ENCODE peak calls at places on chromosomes 4 and X, in six cellular contexts. S, H, J, O, U and Z are unnamed samples.

GRCh38 chr4:186839122-186840037 is 115.7 kb upstream of the FAT1 start:
- DNase-seq in O (no peak), H (no peak), J (peak), S (no peak), U (peak), Z (peak)

GRCh38 chrX:69616520-69617203 is 749 bp downstream of the EDA start:
- DNase-seq in O (peak), U (no peak), H (no peak), J (no peak), S (peak), Z (peak)

GRCh38 chrX:119638725-119639471 is 32.7 kb upstream of the NKRF start:
- DNase-seq in S (no peak), J (no peak), O (no peak), U (peak), H (peak), Z (peak)

GRCh38 chr4:110188113-110188512 is 10.3 kb downstream of the ELOVL6 start:
- DNase-seq in J (no peak), S (no peak), U (no peak), H (no peak), O (no peak), Z (no peak)

GRCh38 chrX:68249401-68249831 is 183.9 kb downstream of the OPHN1 start:
- DNase-seq in J (no peak), U (no peak), S (no peak), O (peak), H (no peak), Z (no peak)

GRCh38 chr4:7824218-7824617 is 115.4 kb downstream of the AFAP1 start:
- DNase-seq in S (no peak), O (no peak), H (no peak), U (no peak), J (no peak), Z (no peak)

GRCh38 chrX:41092776-41093175 is 7.5 kb downstream of the USP9X start:
- DNase-seq in S (no peak), H (no peak), O (no peak), J (no peak), U (no peak), Z (no peak)

GRCh38 chrX:132041016-132041415 is 17.9 kb downstream of the STK26 start:
- DNase-seq in U (peak), H (peak), J (peak), O (no peak), S (no peak), Z (peak)

GRCh38 chrX:2664497-2664896 is 26.6 kb upstream of the CD99 start:
- DNase-seq in H (no peak), U (no peak), O (peak), S (peak), J (peak), Z (no peak)

GRCh38 chr4:8079916-8080753 is 78.5 kb downstream of the ABLIM2 start:
- DNase-seq in H (no peak), S (no peak), O (peak), U (no peak), J (no peak), Z (no peak)

GRCh38 chr4:30717208-30718020 is 2.8 kb upstream of the PCDH7 start:
- DNase-seq in U (peak), H (no peak), S (peak), O (peak), J (peak), Z (peak)

GRCh38 chrX:10945463-10945862 is 165.7 kb upstream of the HCCS start:
- DNase-seq in H (no peak), U (peak), S (no peak), O (no peak), J (peak), Z (peak)

GRCh38 chrX:76428243-76429130 is 977 bp downstream of the MAGEE1 start:
- DNase-seq in J (no peak), O (no peak), H (no peak), U (no peak), S (peak), Z (no peak)

GRCh38 chr4:85681194-85681803 is 206.3 kb downstream of the ARHGAP24 start:
- DNase-seq in J (peak), H (peak), U (peak), O (no peak), S (peak), Z (peak)

GRCh38 chrX:136608295-136608933 is 39.5 kb upstream of the CD40LG start:
- DNase-seq in O (peak), J (peak), S (peak), H (no peak), U (peak), Z (peak)

GRCh38 chrX:74346124-74346523 is 42.1 kb downstream of the ZCCHC13 start:
- DNase-seq in J (no peak), S (no peak), H (no peak), U (no peak), O (no peak), Z (no peak)

GRCh38 chr4:32140636-32141035 is 1420.5 kb downstream of the PCDH7 start:
- DNase-seq in S (no peak), H (peak), U (peak), J (peak), O (no peak), Z (peak)

GRCh38 chr4:165584916-165585315 is 206.1 kb downstream of the CPE start:
- DNase-seq in H (no peak), U (no peak), O (no peak), S (no peak), J (no peak), Z (no peak)

GRCh38 chrX:12997898-12998687 is 23.2 kb downstream of the TMSB4X start:
- DNase-seq in H (no peak), S (no peak), U (no peak), J (no peak), O (no peak), Z (no peak)

GRCh38 chr4:186029731-186030421 is 39.1 kb upstream of the TLR3 start:
- DNase-seq in S (peak), U (peak), O (peak), H (no peak), J (peak), Z (peak)

GRCh38 chr4:71188197-71188625 is 150.6 kb upstream of the SLC4A4 start:
- DNase-seq in H (no peak), O (no peak), S (peak), U (no peak), J (no peak), Z (no peak)
- TF ChIP-seq CTCF in H (peak), O (no peak), S (no peak), U (no peak), J (no peak), Z (no peak)

GRCh38 chr4:87069037-87069742 is 134.4 kb downstream of the AFF1 start:
- DNase-seq in H (no peak), O (no peak), J (no peak), U (no peak), S (no peak), Z (no peak)

GRCh38 chr4:87071401-87071800 is 136.6 kb downstream of the AFF1 start:
- DNase-seq in J (no peak), S (peak), O (no peak), H (no peak), U (no peak), Z (no peak)

GRCh38 chr4:87066403-87067119 is 131.8 kb downstream of the AFF1 start:
- DNase-seq in S (no peak), H (no peak), U (no peak), O (no peak), J (no peak), Z (no peak)

GRCh38 chr4:87067120-87067885 is 132.5 kb downstream of the AFF1 start:
- DNase-seq in J (peak), O (no peak), U (no peak), H (no peak), S (no peak), Z (no peak)

DNA sequence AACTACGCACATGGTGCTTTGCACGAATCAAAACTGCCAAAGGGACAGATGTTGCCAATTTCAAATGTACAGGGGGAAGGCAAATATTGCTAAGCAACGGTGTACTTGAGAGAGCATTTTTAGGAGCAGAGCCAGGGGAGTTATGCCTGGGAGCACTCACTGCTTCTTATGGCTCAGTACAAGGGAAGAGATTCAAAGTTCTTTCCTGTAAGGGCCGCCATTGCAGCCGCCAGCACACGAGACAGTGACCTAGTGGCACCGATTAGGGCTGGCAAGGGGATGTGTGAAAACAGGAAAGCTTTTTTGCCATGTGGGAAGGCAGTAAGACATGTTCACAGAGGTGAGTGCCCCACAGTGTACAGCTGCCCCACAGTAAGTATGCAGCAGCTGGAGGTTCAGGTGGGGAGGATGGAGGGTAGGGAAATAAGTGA is 133.8 kb downstream of the AFF1 start:
- DNase-seq in O (no peak), H (no peak), J (no peak), S (no peak), U (no peak), Z (no peak)
- H3K4me3 ChIP-seq in O (peak), H (no peak), J (no peak), S (no peak), U (no peak), Z (no peak)

GRCh38 chr4:6761540-6762243 is 20.8 kb upstream of the KIAA0232 start:
- DNase-seq in H (no peak), S (no peak), U (no peak), O (no peak), J (no peak), Z (no peak)

GRCh38 chr4:6764976-6765620 is 17.4 kb upstream of the KIAA0232 start:
- DNase-seq in O (no peak), H (no peak), U (no peak), J (no peak), S (no peak), Z (no peak)

GRCh38 chr4:6765703-6766102 is 16.8 kb upstream of the KIAA0232 start:
- DNase-seq in U (no peak), J (no peak), S (no peak), O (no peak), H (no peak), Z (no peak)

GRCh38 chr4:6762244-6762615 is 20.3 kb upstream of the KIAA0232 start:
- DNase-seq in S (no peak), U (no peak), H (no peak), J (no peak), O (no peak), Z (no peak)

GRCh38 chr4:6763330-6763851 is 19.1 kb upstream of the KIAA0232 start:
- DNase-seq in S (peak), U (peak), H (no peak), J (no peak), O (no peak), Z (peak)
- TF ChIP-seq CTCF in S (no peak), U (peak), H (peak), J (peak), O (no peak), Z (peak)

DNA sequence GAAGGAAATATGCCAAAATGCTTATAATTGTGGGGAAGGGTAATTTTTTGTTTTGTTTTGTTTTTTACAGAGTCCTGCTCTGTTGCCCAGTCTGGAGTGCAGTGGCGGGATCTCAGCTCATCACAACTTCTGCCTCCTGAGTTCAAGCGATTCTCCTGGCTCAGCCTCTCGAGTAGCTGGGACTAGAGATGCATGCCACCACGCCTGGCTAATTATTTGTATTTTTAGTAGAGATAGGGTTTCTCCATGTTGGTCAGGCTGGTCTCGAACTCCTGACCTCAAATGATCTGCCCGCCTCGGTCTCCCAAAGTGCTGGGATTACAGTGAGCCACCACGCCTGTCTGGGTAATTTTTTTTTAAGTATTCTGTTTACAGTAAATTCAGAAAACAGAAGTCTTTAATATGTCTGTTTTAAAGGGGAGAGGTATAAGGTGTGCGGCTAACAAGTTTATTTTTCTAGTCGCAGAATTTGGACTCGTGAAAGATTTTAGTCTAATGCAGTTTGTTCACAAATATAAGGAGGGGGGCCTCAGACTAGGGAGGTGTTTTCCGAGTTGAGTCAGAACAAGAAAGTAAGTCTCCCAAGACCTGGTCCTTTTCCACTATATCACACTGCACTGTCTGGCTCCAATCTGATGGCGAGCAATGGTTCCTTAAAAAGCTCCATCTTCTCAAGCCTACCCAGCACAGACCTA is 1.5 kb downstream of the ACSL1 start:
- DNase-seq in O (no peak), H (no peak), J (no peak), S (no peak), U (no peak), Z (no peak)
- H3K4me3 ChIP-seq in O (peak), H (peak), J (peak), S (no peak), U (peak), Z (peak)

DNA sequence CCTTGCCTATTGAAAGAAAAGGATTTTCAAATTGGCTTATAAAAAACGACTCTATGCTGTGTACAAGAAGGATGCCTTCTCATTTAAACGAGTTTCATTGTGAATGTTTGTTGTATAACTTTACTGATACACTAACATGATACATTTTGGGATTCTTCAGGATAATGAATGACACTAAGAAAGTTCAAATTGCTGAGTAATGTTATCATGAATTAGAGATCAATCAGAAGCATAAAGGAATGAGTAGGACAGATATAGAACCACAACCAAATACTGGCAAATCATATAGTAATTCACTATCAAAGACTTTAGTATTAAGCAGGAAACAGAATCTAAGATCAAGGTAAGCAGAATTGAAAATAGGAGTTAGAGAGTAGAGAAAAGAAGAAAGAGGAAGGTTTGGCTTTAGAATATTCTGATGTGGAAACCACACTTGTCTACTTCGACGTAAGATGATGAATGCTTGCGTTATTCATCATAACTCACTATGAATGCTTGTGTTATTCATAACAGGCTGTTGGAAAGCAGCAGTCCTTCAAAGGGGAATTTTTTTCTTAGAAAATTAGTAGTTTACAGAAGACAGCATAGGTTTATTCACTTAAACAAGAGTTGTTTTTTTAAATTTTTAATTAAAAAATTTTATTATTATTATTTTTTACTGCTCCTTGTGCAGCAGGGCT is 13.4 kb downstream of the CCDC158 start:
- DNase-seq in J (no peak), O (no peak), U (peak), H (no peak), S (no peak), Z (peak)
- TF ChIP-seq CTCF in J (no peak), O (no peak), U (no peak), H (no peak), S (no peak), Z (no peak)